ENCODE peak calls at places on chromosome 4, in five cellular contexts. One of them, this sample, is unnamed.

GRCh38 chr4:86482296-86482695 is 111.8 kb upstream of the PTPN13 start:
- DNase-seq in tibial artery: no peak
- DNase-seq in Peyer's patch: no peak
- DNase-seq in HepG2: no peak
- DNase-seq in fibroblast of the conjunctiva: no peak
- DNase-seq in this sample: no peak

GRCh38 chr4:151031831-151032605 is 16.9 kb upstream of the LRBA start:
- DNase-seq in tibial artery: no peak
- DNase-seq in Peyer's patch: no peak
- DNase-seq in HepG2: no peak
- DNase-seq in fibroblast of the conjunctiva: no peak
- DNase-seq in this sample: peak; percentile 77

GRCh38 chr4:121147923-121148443 is 16.1 kb downstream of the TNIP3 start:
- DNase-seq in tibial artery: no peak
- DNase-seq in Peyer's patch: no peak
- DNase-seq in HepG2: no peak
- DNase-seq in fibroblast of the conjunctiva: peak; percentile 9
- DNase-seq in this sample: peak; percentile 84

GRCh38 chr4:53855886-53856260 is 208.5 kb downstream of the CHIC2 start:
- DNase-seq in tibial artery: no peak
- DNase-seq in Peyer's patch: no peak
- DNase-seq in HepG2: no peak
- DNase-seq in fibroblast of the conjunctiva: no peak
- DNase-seq in this sample: peak; percentile 93

GRCh38 chr4:78749258-78749971 is 26.7 kb upstream of the BMP2K start:
- DNase-seq in tibial artery: no peak
- DNase-seq in Peyer's patch: no peak
- DNase-seq in HepG2: no peak
- DNase-seq in fibroblast of the conjunctiva: no peak
- DNase-seq in this sample: peak; percentile 9

GRCh38 chr4:82753238-82753637 is 45.4 kb downstream of the SCD5 start:
- DNase-seq in tibial artery: no peak
- DNase-seq in Peyer's patch: no peak
- DNase-seq in HepG2: no peak
- DNase-seq in fibroblast of the conjunctiva: no peak
- DNase-seq in this sample: no peak

GRCh38 chr4:140856692-140857091 is 100.5 kb upstream of the TBC1D9 start:
- DNase-seq in tibial artery: no peak
- DNase-seq in Peyer's patch: no peak
- DNase-seq in HepG2: no peak
- DNase-seq in fibroblast of the conjunctiva: peak; percentile 65
- DNase-seq in this sample: peak; percentile 80

GRCh38 chr4:121462660-121463261 is 81.9 kb upstream of the QRFPR start:
- DNase-seq in tibial artery: no peak
- DNase-seq in Peyer's patch: no peak
- DNase-seq in HepG2: peak; percentile 57
- DNase-seq in fibroblast of the conjunctiva: peak; percentile 59
- DNase-seq in this sample: peak; percentile 88

GRCh38 chr4:173420324-173420752 is 21.4 kb upstream of the SCRG1 start:
- DNase-seq in tibial artery: no peak
- DNase-seq in Peyer's patch: no peak
- DNase-seq in HepG2: peak; percentile 8
- DNase-seq in fibroblast of the conjunctiva: no peak
- DNase-seq in this sample: peak; percentile 52

GRCh38 chr4:137310593-137311490 is 221.5 kb downstream of the PCDH18 start:
- DNase-seq in tibial artery: no peak
- DNase-seq in Peyer's patch: no peak
- DNase-seq in HepG2: no peak
- DNase-seq in fibroblast of the conjunctiva: peak; percentile 83
- DNase-seq in this sample: peak; percentile 85

This sample was measured in GM23248.